ENCODE peak calls at places on chromosome 18, in eight cellular contexts. P is spleen; Q is lower leg skin; X is activated CD8-positive, alpha-beta T cell treated with anti-CD3 and anti-CD28 coated beads, Interleukin-2, amount 10 ng/mL, durations not matched to agents 7 days and 5 days; O is NCI-H1092; L is GM12892; M is skeletal muscle cell; Y is H1. U is an unnamed sample.

GRCh38 chr18:23629444-23629946 is 33.2 kb downstream of the ANKRD29 start:
- DNase-seq in Y (no peak), M (no peak), Q (no peak), P (no peak), L (no peak), O (peak), X (no peak), U (no peak)

GRCh38 chr18:48230459-48231113 is 178.6 kb downstream of the ZBTB7C start:
- DNase-seq in L (peak), Q (peak), M (peak), O (peak), P (peak), Y (peak), X (peak), U (no peak)

GRCh38 chr18:78857252-78858150 is 122.1 kb upstream of the SALL3 start:
- DNase-seq in P (no peak), Y (no peak), X (no peak), O (no peak), M (no peak), Q (no peak), L (no peak), U (no peak)

GRCh38 chr18:28183418-28184078 is 6.6 kb upstream of the CDH2 start:
- DNase-seq in O (no peak), Y (no peak), P (no peak), Q (no peak), L (no peak), X (no peak), M (no peak), U (no peak)

GRCh38 chr18:70365361-70365760 is 76.5 kb downstream of the SOCS6 start:
- DNase-seq in X (no peak), M (no peak), Q (no peak), P (no peak), Y (no peak), L (no peak), O (no peak), U (no peak)

GRCh38 chr18:26307161-26307773 is 81.0 kb downstream of the TAF4B start:
- DNase-seq in Y (no peak), X (peak), M (peak), O (peak), Q (no peak), P (no peak), L (peak), U (peak)

GRCh38 chr18:8034674-8035073 is 467.6 kb downstream of the PTPRM start:
- DNase-seq in X (no peak), L (no peak), M (no peak), Y (no peak), Q (no peak), O (no peak), P (no peak), U (no peak)

GRCh38 chr18:24811963-24812681 is 351.7 kb downstream of the HRH4 start:
- DNase-seq in X (no peak), Y (no peak), O (no peak), M (no peak), Q (no peak), L (no peak), P (no peak), U (no peak)

GRCh38 chr18:12958478-12958877 is 10.7 kb downstream of the SEH1L start:
- DNase-seq in O (no peak), M (no peak), Q (no peak), X (no peak), P (no peak), Y (no peak), L (no peak), U (no peak)

GRCh38 chr18:35355140-35355618 is 11.0 kb upstream of the ZNF24 start:
- DNase-seq in Y (peak), M (peak), O (peak), X (peak), Q (peak), L (peak), P (peak), U (peak)

GRCh38 chr18:72375628-72376027 is 168.5 kb downstream of the CBLN2 start:
- DNase-seq in O (no peak), M (peak), L (no peak), P (no peak), X (no peak), Q (no peak), Y (no peak), U (peak)